ENCODE peak calls at places on chromosomes 2 and 18, in seven cellular contexts. One of them, this sample, is unnamed.

GRCh38 chr2:172572981-172573380 is 17.1 kb downstream of the PDK1 start:
- DNase-seq in small intestine: no peak
- DNase-seq in psoas muscle: no peak
- DNase-seq in GM23338: no peak
- DNase-seq in Peyer's patch: no peak
- DNase-seq in mammary epithelial cell: no peak
- DNase-seq in cardiac muscle cell: no peak
- DNase-seq in this sample: no peak

GRCh38 chr2:146615778-146616177 is 1229.1 kb upstream of the ACVR2A start:
- DNase-seq in Peyer's patch: no peak
- DNase-seq in mammary epithelial cell: no peak
- DNase-seq in small intestine: no peak
- DNase-seq in psoas muscle: no peak
- DNase-seq in GM23338: no peak
- DNase-seq in cardiac muscle cell: no peak
- DNase-seq in this sample: no peak

GRCh38 chr2:104468846-104469245 is 385.1 kb upstream of the POU3F3 start:
- DNase-seq in small intestine: no peak
- DNase-seq in psoas muscle: no peak
- DNase-seq in cardiac muscle cell: no peak
- DNase-seq in mammary epithelial cell: no peak
- DNase-seq in Peyer's patch: no peak
- DNase-seq in GM23338: no peak
- DNase-seq in this sample: no peak

GRCh38 chr2:216644846-216645635 is 11.8 kb downstream of the IGFBP2 start:
- DNase-seq in psoas muscle: no peak
- DNase-seq in cardiac muscle cell: no peak
- DNase-seq in Peyer's patch: no peak
- DNase-seq in mammary epithelial cell: no peak
- DNase-seq in small intestine: peak
- DNase-seq in GM23338: peak
- DNase-seq in this sample: no peak

GRCh38 chr2:26758790-26759321 is 5.2 kb upstream of the SLC35F6 start:
- DNase-seq in mammary epithelial cell: no peak
- DNase-seq in cardiac muscle cell: no peak
- DNase-seq in psoas muscle: no peak
- DNase-seq in small intestine: no peak
- DNase-seq in Peyer's patch: no peak
- DNase-seq in GM23338: no peak
- DNase-seq in this sample: no peak

GRCh38 chr2:3324404-3325281 is 53.0 kb downstream of the EIPR1 start:
- DNase-seq in psoas muscle: no peak
- DNase-seq in small intestine: peak
- DNase-seq in mammary epithelial cell: no peak
- DNase-seq in GM23338: no peak
- DNase-seq in Peyer's patch: no peak
- DNase-seq in cardiac muscle cell: no peak
- DNase-seq in this sample: no peak

GRCh38 chr2:73284296-73285161 is at the start of gene FBXO41:
- DNase-seq in Peyer's patch: peak
- DNase-seq in small intestine: peak
- DNase-seq in mammary epithelial cell: no peak
- DNase-seq in psoas muscle: peak
- DNase-seq in GM23338: peak
- DNase-seq in cardiac muscle cell: peak
- DNase-seq in this sample: peak

GRCh38 chr2:30371772-30372373 is 75.2 kb upstream of the LCLAT1 start:
- DNase-seq in cardiac muscle cell: no peak
- DNase-seq in small intestine: peak
- DNase-seq in psoas muscle: no peak
- DNase-seq in mammary epithelial cell: no peak
- DNase-seq in Peyer's patch: no peak
- DNase-seq in GM23338: no peak
- DNase-seq in this sample: no peak

GRCh38 chr2:193695367-193695766 is 1500.6 kb upstream of the TMEFF2 start:
- DNase-seq in small intestine: no peak
- DNase-seq in psoas muscle: no peak
- DNase-seq in GM23338: peak
- DNase-seq in cardiac muscle cell: peak
- DNase-seq in mammary epithelial cell: peak
- DNase-seq in Peyer's patch: no peak
- DNase-seq in this sample: peak

GRCh38 chr2:201126308-201127127 is 10.6 kb downstream of the CFLAR start:
- DNase-seq in small intestine: peak
- DNase-seq in mammary epithelial cell: peak
- DNase-seq in psoas muscle: no peak
- DNase-seq in Peyer's patch: no peak
- DNase-seq in cardiac muscle cell: no peak
- DNase-seq in GM23338: no peak
- DNase-seq in this sample: no peak

GRCh38 chr2:133777607-133778006 is 209.3 kb upstream of the NCKAP5 start:
- DNase-seq in Peyer's patch: no peak
- DNase-seq in small intestine: no peak
- DNase-seq in psoas muscle: no peak
- DNase-seq in GM23338: peak
- DNase-seq in mammary epithelial cell: peak
- DNase-seq in cardiac muscle cell: no peak
- DNase-seq in this sample: peak

GRCh38 chr18:69330345-69330744 is 70.3 kb upstream of the DOK6 start:
- DNase-seq in mammary epithelial cell: no peak
- DNase-seq in GM23338: no peak
- DNase-seq in cardiac muscle cell: no peak
- DNase-seq in psoas muscle: no peak
- DNase-seq in Peyer's patch: no peak
- DNase-seq in small intestine: peak
- DNase-seq in this sample: no peak

GRCh38 chr2:237227190-237227988 is 141.7 kb downstream of the COPS8 start:
- DNase-seq in cardiac muscle cell: no peak
- DNase-seq in small intestine: no peak
- DNase-seq in Peyer's patch: no peak
- DNase-seq in GM23338: no peak
- DNase-seq in mammary epithelial cell: peak
- DNase-seq in psoas muscle: no peak
- DNase-seq in this sample: no peak

GRCh38 chr18:36298113-36298701 is 694 bp downstream of the FHOD3 start:
- DNase-seq in mammary epithelial cell: no peak
- DNase-seq in small intestine: no peak
- DNase-seq in Peyer's patch: no peak
- DNase-seq in psoas muscle: peak
- DNase-seq in GM23338: peak
- DNase-seq in cardiac muscle cell: peak
- DNase-seq in this sample: no peak

GRCh38 chr2:76599732-76600368 is 889.1 kb upstream of the GCFC2 start:
- DNase-seq in mammary epithelial cell: peak
- DNase-seq in cardiac muscle cell: peak
- DNase-seq in small intestine: peak
- DNase-seq in psoas muscle: peak
- DNase-seq in Peyer's patch: peak
- DNase-seq in GM23338: peak
- DNase-seq in this sample: peak

GRCh38 chr2:13193075-13193474 is 476.3 kb downstream of the TRIB2 start:
- DNase-seq in Peyer's patch: no peak
- DNase-seq in cardiac muscle cell: no peak
- DNase-seq in psoas muscle: no peak
- DNase-seq in GM23338: peak
- DNase-seq in mammary epithelial cell: no peak
- DNase-seq in small intestine: no peak
- DNase-seq in this sample: peak

GRCh38 chr2:239431536-239431935 is 30.7 kb upstream of the HDAC4 start:
- DNase-seq in cardiac muscle cell: no peak
- DNase-seq in psoas muscle: no peak
- DNase-seq in Peyer's patch: no peak
- DNase-seq in small intestine: no peak
- DNase-seq in mammary epithelial cell: no peak
- DNase-seq in GM23338: no peak
- DNase-seq in this sample: no peak

GRCh38 chr2:164793531-164793930 is 48.1 kb downstream of the COBLL1 start:
- DNase-seq in cardiac muscle cell: no peak
- DNase-seq in GM23338: no peak
- DNase-seq in small intestine: no peak
- DNase-seq in mammary epithelial cell: no peak
- DNase-seq in psoas muscle: no peak
- DNase-seq in Peyer's patch: no peak
- DNase-seq in this sample: no peak

GRCh38 chr2:67567866-67568265 is 170.7 kb downstream of the ETAA1 start:
- DNase-seq in mammary epithelial cell: no peak
- DNase-seq in psoas muscle: no peak
- DNase-seq in small intestine: no peak
- DNase-seq in Peyer's patch: no peak
- DNase-seq in GM23338: no peak
- DNase-seq in cardiac muscle cell: no peak
- DNase-seq in this sample: no peak

GRCh38 chr18:54222922-54223567 is 1.4 kb downstream of the MBD2 start:
- DNase-seq in psoas muscle: no peak
- DNase-seq in mammary epithelial cell: no peak
- DNase-seq in cardiac muscle cell: no peak
- DNase-seq in GM23338: no peak
- DNase-seq in Peyer's patch: no peak
- DNase-seq in small intestine: peak
- DNase-seq in this sample: no peak

GRCh38 chr2:138767101-138767500 is 13.1 kb downstream of the NXPH2 start:
- DNase-seq in Peyer's patch: no peak
- DNase-seq in GM23338: no peak
- DNase-seq in cardiac muscle cell: no peak
- DNase-seq in mammary epithelial cell: peak
- DNase-seq in psoas muscle: no peak
- DNase-seq in small intestine: no peak
- DNase-seq in this sample: peak

GRCh38 chr2:46702537-46702936 is 213.1 kb downstream of the MCFD2 start:
- DNase-seq in Peyer's patch: no peak
- DNase-seq in mammary epithelial cell: no peak
- DNase-seq in GM23338: no peak
- DNase-seq in small intestine: no peak
- DNase-seq in psoas muscle: no peak
- DNase-seq in cardiac muscle cell: no peak
- DNase-seq in this sample: no peak

GRCh38 chr2:46705663-46706062 is 209.9 kb downstream of the MCFD2 start:
- DNase-seq in cardiac muscle cell: no peak
- DNase-seq in Peyer's patch: no peak
- DNase-seq in small intestine: no peak
- DNase-seq in GM23338: no peak
- DNase-seq in psoas muscle: no peak
- DNase-seq in mammary epithelial cell: no peak
- DNase-seq in this sample: no peak

GRCh38 chr2:46701152-46701551 is 214.5 kb downstream of the MCFD2 start:
- DNase-seq in mammary epithelial cell: peak
- DNase-seq in small intestine: peak
- DNase-seq in cardiac muscle cell: no peak
- DNase-seq in psoas muscle: no peak
- DNase-seq in Peyer's patch: no peak
- DNase-seq in GM23338: no peak
- DNase-seq in this sample: no peak

GRCh38 chr2:46704593-46704992 is 211.0 kb downstream of the MCFD2 start:
- DNase-seq in mammary epithelial cell: no peak
- DNase-seq in GM23338: peak
- DNase-seq in cardiac muscle cell: no peak
- DNase-seq in psoas muscle: no peak
- DNase-seq in small intestine: no peak
- DNase-seq in Peyer's patch: no peak
- DNase-seq in this sample: no peak

GRCh38 chr2:46703588-46703987 is 212.0 kb downstream of the MCFD2 start:
- DNase-seq in psoas muscle: no peak
- DNase-seq in cardiac muscle cell: no peak
- DNase-seq in Peyer's patch: no peak
- DNase-seq in GM23338: no peak
- DNase-seq in mammary epithelial cell: no peak
- DNase-seq in small intestine: no peak
- DNase-seq in this sample: no peak
- H3K4me3 ChIP-seq in psoas muscle: no peak
- H3K4me3 ChIP-seq in cardiac muscle cell: no peak
- H3K4me3 ChIP-seq in Peyer's patch: no peak
- H3K4me3 ChIP-seq in GM23338: peak
- H3K4me3 ChIP-seq in mammary epithelial cell: no peak
- H3K4me3 ChIP-seq in small intestine: no peak
- H3K4me3 ChIP-seq in this sample: no peak

DNA sequence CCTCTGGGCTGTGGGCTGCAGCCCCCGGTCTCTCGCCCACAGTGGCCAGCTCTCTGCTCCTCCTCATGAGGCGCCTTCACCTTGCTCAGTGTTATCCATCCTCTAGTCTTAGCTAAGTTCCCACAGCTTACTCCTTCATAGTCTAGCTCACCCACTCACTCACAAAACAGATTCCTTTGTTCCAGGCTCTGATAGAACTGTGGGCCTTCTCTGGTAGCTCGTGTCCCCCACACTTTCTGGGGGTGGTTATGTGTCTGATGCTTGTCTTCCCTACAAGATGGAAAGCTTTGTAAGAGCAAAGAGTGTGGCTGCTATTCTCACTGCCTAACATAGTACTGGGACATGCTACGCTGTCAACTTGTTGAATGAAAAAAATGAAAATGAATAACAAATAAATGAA is 135.8 kb downstream of the EN1 start:
- DNase-seq in psoas muscle: no peak
- DNase-seq in mammary epithelial cell: no peak
- DNase-seq in cardiac muscle cell: no peak
- DNase-seq in GM23338: no peak
- DNase-seq in Peyer's patch: no peak
- DNase-seq in small intestine: no peak
- DNase-seq in this sample: no peak
- H3K27ac ChIP-seq in psoas muscle: no peak
- H3K27ac ChIP-seq in mammary epithelial cell: no peak
- H3K27ac ChIP-seq in cardiac muscle cell: no peak
- H3K27ac ChIP-seq in GM23338: no peak
- H3K27ac ChIP-seq in Peyer's patch: no peak
- H3K27ac ChIP-seq in small intestine: no peak
- H3K27ac ChIP-seq in this sample: no peak

DNA sequence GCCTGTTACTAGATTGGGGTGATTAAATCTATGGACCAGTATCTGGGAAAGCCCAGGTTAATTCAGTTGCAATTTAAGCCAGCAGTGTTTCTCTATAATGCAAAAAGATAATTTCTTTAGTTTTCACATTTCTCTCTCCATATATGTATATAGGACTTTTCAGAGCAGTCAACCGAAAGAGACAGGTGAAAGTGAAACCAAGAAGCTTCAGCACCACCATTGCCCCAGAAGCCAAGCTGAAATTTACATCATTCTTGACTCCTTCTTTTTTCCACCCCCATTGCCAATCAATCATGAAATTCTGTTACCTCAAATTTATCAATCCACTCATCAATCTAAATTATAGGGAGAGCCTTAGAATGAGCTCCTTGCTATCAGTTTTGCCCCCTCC is 2.8 kb upstream of the LRP2 start:
- DNase-seq in small intestine: peak
- DNase-seq in mammary epithelial cell: no peak
- DNase-seq in Peyer's patch: no peak
- DNase-seq in cardiac muscle cell: no peak
- DNase-seq in GM23338: peak
- DNase-seq in psoas muscle: no peak
- DNase-seq in this sample: no peak
- H3K4me3 ChIP-seq in small intestine: no peak
- H3K4me3 ChIP-seq in mammary epithelial cell: peak
- H3K4me3 ChIP-seq in Peyer's patch: peak
- H3K4me3 ChIP-seq in cardiac muscle cell: peak
- H3K4me3 ChIP-seq in GM23338: peak
- H3K4me3 ChIP-seq in psoas muscle: peak
- H3K4me3 ChIP-seq in this sample: peak

DNA sequence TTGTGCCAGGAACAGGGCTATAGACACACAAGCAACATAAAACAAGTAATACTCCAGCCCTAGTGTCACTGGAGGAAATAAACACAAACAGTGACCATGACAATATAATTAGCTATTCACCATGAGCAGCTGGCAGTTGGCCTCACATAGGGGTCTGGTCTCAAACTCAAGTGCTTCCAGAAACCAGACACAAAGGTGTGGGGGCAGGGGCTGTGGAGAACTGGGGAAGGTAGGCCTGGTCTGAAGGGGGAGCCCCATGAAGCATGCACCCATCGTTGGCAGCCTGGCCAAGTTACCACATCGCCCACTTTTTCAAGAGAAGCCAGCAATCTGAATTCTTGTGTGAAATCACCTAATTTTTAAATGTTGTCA is 49.5 kb upstream of the SP3 start:
- DNase-seq in Peyer's patch: no peak
- DNase-seq in cardiac muscle cell: no peak
- DNase-seq in small intestine: no peak
- DNase-seq in GM23338: peak
- DNase-seq in mammary epithelial cell: no peak
- DNase-seq in psoas muscle: no peak
- DNase-seq in this sample: no peak
- H3K27ac ChIP-seq in Peyer's patch: no peak
- H3K27ac ChIP-seq in cardiac muscle cell: no peak
- H3K27ac ChIP-seq in small intestine: peak
- H3K27ac ChIP-seq in GM23338: peak
- H3K27ac ChIP-seq in mammary epithelial cell: no peak
- H3K27ac ChIP-seq in psoas muscle: no peak
- H3K27ac ChIP-seq in this sample: no peak